ENCODE peak calls at places on chromosomes 3 and 15, in seven cellular contexts. K, M, N, Z, J, I and H are unnamed samples.

GRCh38 chr15:59284768-59285368 is 78.2 kb downstream of the LDHAL6B start:
- DNase-seq in Z (no peak), K (no peak), M (no peak), J (no peak), N (no peak), I (no peak), H (no peak)

GRCh38 chr3:158696618-158697017 is 24.2 kb upstream of the LXN start:
- DNase-seq in I (no peak), M (no peak), Z (no peak), N (no peak), K (no peak), J (peak; percentile 15), H (no peak)

GRCh38 chr15:95017950-95018349 is 786.6 kb downstream of the MCTP2 start:
- DNase-seq in M (peak; percentile 1), Z (no peak), K (no peak), J (no peak), N (no peak), I (no peak), H (no peak)

GRCh38 chr3:114624047-114624445 is 330.2 kb downstream of the TIGIT start:
- DNase-seq in J (peak; percentile 9), Z (no peak), K (no peak), N (no peak), M (no peak), I (no peak), H (no peak)

GRCh38 chr3:196641278-196642058 is 2.0 kb downstream of the NRROS start:
- DNase-seq in K (no peak), Z (no peak), N (no peak), M (no peak), I (no peak), J (no peak), H (no peak)

GRCh38 chr3:118972974-118973373 is 61.7 kb downstream of the IGSF11 start:
- DNase-seq in Z (no peak), M (no peak), J (no peak), K (no peak), N (no peak), I (no peak), H (no peak)

GRCh38 chr3:2468816-2469215 is 370.1 kb downstream of the CNTN4 start:
- DNase-seq in M (no peak), Z (no peak), J (no peak), I (no peak), N (no peak), K (no peak), H (no peak)

GRCh38 chr15:39936187-39936586 is 2.3 kb downstream of the EIF2AK4 start:
- DNase-seq in I (no peak), K (no peak), Z (no peak), N (no peak), M (no peak), J (no peak), H (no peak)

GRCh38 chr3:124824286-124824915 is 62.8 kb downstream of the ITGB5 start:
- DNase-seq in Z (no peak), I (no peak), J (no peak), M (no peak), K (no peak), N (no peak), H (no peak)

GRCh38 chr3:172307143-172307560 is 141.1 kb downstream of the GHSR start:
- DNase-seq in J (no peak), K (no peak), I (no peak), Z (no peak), M (peak; percentile 41), N (peak; percentile 65), H (no peak)

GRCh38 chr3:12986031-12986430 is 87.2 kb downstream of the IQSEC1 start:
- DNase-seq in Z (no peak), M (no peak), I (no peak), N (no peak), K (no peak), J (no peak), H (no peak)

GRCh38 chr15:80479191-80479590 is 75.0 kb downstream of the ARNT2 start:
- DNase-seq in N (no peak), J (no peak), M (no peak), I (no peak), Z (no peak), K (no peak), H (no peak)
- TF ChIP-seq SIN3A in N (no peak), J (no peak), M (no peak), I (no peak), Z (no peak), K (no peak), H (no peak)

DNA sequence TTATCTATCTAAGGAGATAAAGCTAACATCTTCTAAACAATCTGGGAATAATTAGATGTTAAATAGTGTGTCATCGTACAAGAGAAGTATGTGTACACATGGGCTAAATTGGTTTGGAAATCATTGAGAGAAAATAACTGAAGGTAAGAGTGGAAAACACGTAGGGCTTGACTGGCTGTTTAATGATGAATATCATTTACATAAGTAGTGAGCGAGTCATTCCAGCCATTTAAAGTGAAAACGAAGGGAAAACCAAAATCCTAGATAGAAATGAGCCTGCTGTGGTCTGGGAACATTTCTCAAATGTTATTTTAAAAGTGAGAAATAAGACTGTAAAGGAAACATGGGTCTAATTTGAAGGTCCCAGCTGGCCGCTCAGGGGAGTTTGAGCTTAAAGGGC is 41.9 kb upstream of the KCNMB2 start:
- DNase-seq in M (no peak), I (no peak), Z (no peak), J (no peak), K (no peak), N (no peak), H (no peak)
- H3K4me3 ChIP-seq in M (no peak overlapping the region), I (no peak overlapping the region), Z (no peak overlapping the region), J (no peak overlapping the region), K (no peak overlapping the region), N (no peak overlapping the region), H (no peak overlapping the region)

GRCh38 chr15:67065531-67066005 is at the start of gene SMAD3:
- DNase-seq in K (peak; percentile 89), Z (no peak), I (peak; percentile 66), M (peak; percentile 94), N (peak; percentile 91), J (peak; percentile 86), H (no peak)

GRCh38 chr15:67066041-67067021 is 929 bp downstream of the SMAD3 start:
- DNase-seq in J (no peak), N (peak; percentile 30), I (no peak), Z (no peak), K (no peak), M (peak; percentile 65), H (no peak)

GRCh38 chr15:67062365-67062985 is 2.9 kb upstream of the SMAD3 start:
- DNase-seq in N (no peak), Z (no peak), J (peak; percentile 90), M (no peak), I (no peak), K (no peak), H (no peak)

GRCh38 chr15:67063689-67064606 is 1.5 kb upstream of the SMAD3 start:
- DNase-seq in J (peak; percentile 90), N (peak; percentile 92), I (peak; percentile 77), M (no peak), Z (no peak), K (peak; percentile 89), H (no peak)

GRCh38 chr15:67064607-67065530 is 533 bp upstream of the SMAD3 start:
- DNase-seq in K (no peak), J (peak; percentile 67), M (no peak), N (peak; percentile 62), I (no peak), Z (no peak), H (no peak)
- TF ChIP-seq SIN3A in K (no peak), J (no peak), M (no peak), N (peak; percentile 20), I (no peak), Z (no peak), H (no peak)

GRCh38 chr3:134057006-134057832 is 27.5 kb upstream of the SLCO2A1 start:
- DNase-seq in M (no peak), N (no peak), Z (no peak), I (no peak), K (no peak), J (no peak), H (no peak)
- H3K4me3 ChIP-seq in M (no peak overlapping the region), N (no peak overlapping the region), Z (no peak overlapping the region), I (no peak overlapping the region), K (no peak overlapping the region), J (peak overlapping the region; percentile 45), H (no peak overlapping the region)